ENCODE peak calls at places on chromosomes 4 and X, in ten cellular contexts. U, C, M, H, E, L, T, V, Y and A are unnamed samples.

GRCh38 chrX:37367946-37368345 is 18.8 kb downstream of the PRRG1 start:
- DNase-seq in U (no peak), C (no peak), M (no peak), H (no peak), E (no peak), L (no peak), T (no peak), V (no peak), Y (no peak), A (no peak)

GRCh38 chr4:139769355-139769754 is 103.7 kb downstream of the MGST2 start:
- DNase-seq in U (no peak), C (no peak), M (no peak), H (no peak), E (no peak), L (no peak), T (no peak), V (no peak), Y (no peak), A (no peak)

GRCh38 chr4:89049853-89050252 is 7.1 kb downstream of the FAM13A start:
- DNase-seq in U (no peak), C (no peak), M (no peak), H (no peak), E (no peak), L (no peak), T (no peak), V (no peak), Y (no peak), A (no peak)

GRCh38 chr4:72286185-72286584 is 254.4 kb downstream of the NPFFR2 start:
- DNase-seq in U (peak), C (peak), M (no peak), H (no peak), E (no peak), L (no peak), T (no peak), V (no peak), Y (no peak), A (peak)

GRCh38 chrX:13147758-13148157 is 103.3 kb upstream of the FAM9C start:
- DNase-seq in U (no peak), C (no peak), M (no peak), H (no peak), E (no peak), L (no peak), T (no peak), V (no peak), Y (no peak), A (peak)

GRCh38 chr4:166014411-166014810 is 141.4 kb downstream of the TLL1 start:
- DNase-seq in U (peak), C (no peak), M (no peak), H (no peak), E (no peak), L (no peak), T (no peak), V (no peak), Y (no peak), A (no peak)

GRCh38 chrX:47854474-47854873 is 17.8 kb downstream of the ZNF81 start:
- DNase-seq in U (peak), C (peak), M (no peak), H (peak), E (peak), L (no peak), T (no peak), V (peak), Y (peak), A (peak)

GRCh38 chr4:7423801-7424552 is 10.8 kb downstream of the PSAPL1 start:
- DNase-seq in U (no peak), C (no peak), M (no peak), H (peak), E (no peak), L (no peak), T (peak), V (no peak), Y (peak), A (no peak)

GRCh38 chr4:102036619-102037376 is 246.3 kb downstream of the BANK1 start:
- DNase-seq in U (peak), C (no peak), M (no peak), H (no peak), E (no peak), L (no peak), T (no peak), V (no peak), Y (no peak), A (no peak)

GRCh38 chr4:161883157-161883556 is 280.6 kb downstream of the FSTL5 start:
- DNase-seq in U (no peak), C (no peak), M (no peak), H (no peak), E (no peak), L (no peak), T (no peak), V (no peak), Y (no peak), A (no peak)

GRCh38 chr4:92969650-92970370 is 666.0 kb downstream of the GRID2 start:
- DNase-seq in U (peak), C (no peak), M (no peak), H (no peak), E (no peak), L (peak), T (no peak), V (no peak), Y (no peak), A (peak)

GRCh38 chr4:104615496-104615895 is 120.8 kb upstream of the CXXC4 start:
- DNase-seq in U (no peak), C (no peak), M (no peak), H (no peak), E (no peak), L (no peak), T (no peak), V (no peak), Y (no peak), A (no peak)

GRCh38 chr4:124902111-124902510 is 189.6 kb upstream of the ANKRD50 start:
- DNase-seq in U (no peak), C (no peak), M (no peak), H (no peak), E (no peak), L (no peak), T (no peak), V (no peak), Y (no peak), A (no peak)

GRCh38 chr4:82223715-82224114 is 150.1 kb downstream of the HNRNPD start:
- DNase-seq in U (no peak), C (peak), M (no peak), H (peak), E (peak), L (no peak), T (no peak), V (no peak), Y (peak), A (no peak)

GRCh38 chr4:157977086-157977485 is 195.7 kb downstream of the GASK1B start:
- DNase-seq in U (no peak), C (no peak), M (no peak), H (no peak), E (no peak), L (no peak), T (no peak), V (no peak), Y (no peak), A (no peak)

GRCh38 chr4:54745031-54745770 is 87.4 kb downstream of the KIT start:
- DNase-seq in U (no peak), C (no peak), M (no peak), H (no peak), E (no peak), L (no peak), T (no peak), V (no peak), Y (no peak), A (no peak)

GRCh38 chr4:72505314-72505744 is 63.7 kb downstream of the ADAMTS3 start:
- DNase-seq in U (peak), C (peak), M (no peak), H (peak), E (peak), L (peak), T (no peak), V (peak), Y (no peak), A (peak)

GRCh38 chr4:2511645-2512131 is 24.8 kb upstream of the FAM193A start:
- DNase-seq in U (no peak), C (no peak), M (peak), H (no peak), E (no peak), L (no peak), T (no peak), V (no peak), Y (no peak), A (no peak)

GRCh38 chrX:115372026-115372610 is 82.6 kb downstream of the LUZP4 start:
- DNase-seq in U (peak), C (no peak), M (no peak), H (no peak), E (no peak), L (no peak), T (no peak), V (peak), Y (no peak), A (peak)

GRCh38 chr4:130233377-130234047 is 1137.6 kb downstream of the C4orf33 start:
- DNase-seq in U (no peak), C (peak), M (no peak), H (no peak), E (peak), L (no peak), T (no peak), V (no peak), Y (no peak), A (peak)

GRCh38 chr4:187550256-187550950 is 445.2 kb upstream of the ZFP42 start:
- DNase-seq in U (no peak), C (no peak), M (no peak), H (no peak), E (no peak), L (no peak), T (no peak), V (no peak), Y (no peak), A (no peak)

GRCh38 chr4:138632856-138633255 is 382.7 kb upstream of the NOCT start:
- DNase-seq in U (no peak), C (no peak), M (no peak), H (no peak), E (no peak), L (no peak), T (no peak), V (no peak), Y (no peak), A (no peak)

GRCh38 chrX:71253253-71254091 is 468 bp downstream of the ZMYM3 start:
- DNase-seq in U (peak), C (peak), M (peak), H (peak), E (peak), L (no peak), T (no peak), V (peak), Y (peak), A (peak)

GRCh38 chr4:48340276-48340904 is 939 bp upstream of the SLAIN2 start:
- DNase-seq in U (peak), C (no peak), M (peak), H (no peak), E (no peak), L (peak), T (no peak), V (peak), Y (no peak), A (peak)

GRCh38 chr4:78310056-78310731 is 241.4 kb upstream of the ANXA3 start:
- DNase-seq in U (no peak), C (no peak), M (no peak), H (no peak), E (no peak), L (no peak), T (no peak), V (peak), Y (no peak), A (no peak)

GRCh38 chr4:123987408-123987807 is 590.8 kb downstream of the SPRY1 start:
- DNase-seq in U (no peak), C (no peak), M (no peak), H (no peak), E (no peak), L (no peak), T (no peak), V (no peak), Y (no peak), A (no peak)

GRCh38 chrX:21972721-21973120 is 32.2 kb downstream of the SMS start:
- DNase-seq in U (no peak), C (no peak), M (peak), H (no peak), E (peak), L (peak), T (no peak), V (no peak), Y (no peak), A (peak)

GRCh38 chrX:133670394-133670793 is 255.1 kb upstream of the GPC4 start:
- DNase-seq in U (peak), C (peak), M (no peak), H (no peak), E (peak), L (peak), T (no peak), V (peak), Y (no peak), A (peak)

GRCh38 chr4:2436301-2436700 is 17.5 kb downstream of the CFAP99 start:
- DNase-seq in U (no peak), C (no peak), M (no peak), H (no peak), E (no peak), L (no peak), T (no peak), V (no peak), Y (no peak), A (no peak)

GRCh38 chr4:147969573-147969972 is 237.7 kb downstream of the ARHGAP10 start:
- DNase-seq in U (no peak), C (no peak), M (no peak), H (no peak), E (no peak), L (no peak), T (no peak), V (no peak), Y (no peak), A (peak)

GRCh38 chr4:168866635-168867034 is 143.4 kb downstream of the CBR4 start:
- DNase-seq in U (no peak), C (no peak), M (no peak), H (no peak), E (no peak), L (no peak), T (no peak), V (no peak), Y (no peak), A (no peak)

GRCh38 chr4:168865854-168866253 is 144.2 kb downstream of the CBR4 start:
- DNase-seq in U (no peak), C (no peak), M (no peak), H (no peak), E (no peak), L (no peak), T (no peak), V (no peak), Y (no peak), A (no peak)

GRCh38 chr4:168868856-168869201 is 141.2 kb downstream of the CBR4 start:
- DNase-seq in U (no peak), C (no peak), M (no peak), H (no peak), E (no peak), L (no peak), T (no peak), V (no peak), Y (no peak), A (no peak)

GRCh38 chr4:168867128-168867527 is 142.9 kb downstream of the CBR4 start:
- DNase-seq in U (no peak), C (no peak), M (no peak), H (no peak), E (no peak), L (no peak), T (no peak), V (no peak), Y (no peak), A (no peak)

GRCh38 chr4:168868044-168868855 is 141.8 kb downstream of the CBR4 start:
- DNase-seq in U (no peak), C (no peak), M (no peak), H (no peak), E (no peak), L (peak), T (no peak), V (no peak), Y (no peak), A (peak)
- H3K27ac ChIP-seq in U (peak), C (no peak), M (no peak), H (no peak), E (no peak), L (peak), T (peak), V (no peak), Y (peak), A (peak)

DNA sequence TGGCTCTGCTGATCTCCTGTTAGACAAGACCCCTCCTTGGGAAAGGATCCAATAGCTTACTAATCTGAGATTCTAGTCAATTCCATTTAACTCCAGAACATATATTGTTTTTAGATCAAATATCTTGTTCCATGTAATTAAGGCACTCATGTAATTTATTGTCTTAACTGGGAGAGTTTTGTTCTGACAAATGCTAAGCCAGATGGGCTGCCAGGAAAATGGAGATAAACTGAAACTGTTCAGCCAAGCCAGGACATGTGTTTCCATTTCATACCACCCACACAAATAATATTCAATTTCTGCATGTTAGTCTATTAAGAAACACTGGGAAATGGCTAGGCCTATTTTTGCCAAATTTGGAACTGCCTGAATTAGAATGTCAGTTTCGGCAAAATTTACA is 220.9 kb downstream of the LDB2 start:
- DNase-seq in U (no peak), C (no peak), M (no peak), H (no peak), E (no peak), L (no peak), T (no peak), V (no peak), Y (no peak), A (no peak)
- H3K27ac ChIP-seq in U (no peak), C (no peak), M (no peak), H (no peak), E (no peak), L (no peak), T (peak), V (no peak), Y (peak), A (no peak)

DNA sequence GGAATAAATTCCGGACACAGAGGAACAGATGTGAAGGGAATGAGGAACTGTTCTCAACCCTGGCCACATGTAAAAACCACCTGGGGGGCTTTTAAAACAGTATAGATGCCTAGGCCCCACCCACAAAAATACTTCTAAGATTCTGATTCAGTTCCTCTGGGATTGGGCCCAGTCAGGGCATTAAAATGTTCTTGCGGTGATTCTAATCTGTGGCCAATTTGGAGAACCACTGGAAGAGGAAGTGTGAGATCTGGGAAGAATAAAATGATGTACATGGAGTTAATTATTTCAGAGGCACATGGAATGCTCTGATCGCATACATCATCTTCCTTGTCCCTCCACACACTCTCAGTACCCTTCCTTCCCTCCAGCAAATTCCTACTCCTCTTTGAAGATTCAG is 192.2 kb downstream of the APBB2 start:
- DNase-seq in U (no peak), C (no peak), M (no peak), H (no peak), E (no peak), L (no peak), T (no peak), V (no peak), Y (no peak), A (no peak)
- H3K27ac ChIP-seq in U (no peak), C (no peak), M (no peak), H (no peak), E (no peak), L (no peak), T (no peak), V (no peak), Y (no peak), A (no peak)

GRCh38 chr4:119136541-119136940 is 909 bp downstream of the MYOZ2 start:
- DNase-seq in U (no peak), C (no peak), M (no peak), H (no peak), E (no peak), L (no peak), T (no peak), V (no peak), Y (no peak), A (peak)
- H3K27ac ChIP-seq in U (no peak), C (no peak), M (no peak), H (no peak), E (no peak), L (no peak), T (peak), V (no peak), Y (peak), A (no peak)

GRCh38 chrX:153922286-153922573 is 3.8 kb downstream of the ARHGAP4 start:
- DNase-seq in U (no peak), C (no peak), M (no peak), H (no peak), E (no peak), L (no peak), T (no peak), V (no peak), Y (no peak), A (no peak)

GRCh38 chrX:153921070-153921469 is 5.0 kb downstream of the ARHGAP4 start:
- DNase-seq in U (no peak), C (no peak), M (no peak), H (no peak), E (no peak), L (no peak), T (no peak), V (no peak), Y (no peak), A (no peak)

GRCh38 chrX:153921511-153922285 is 4.4 kb downstream of the ARHGAP4 start:
- DNase-seq in U (no peak), C (no peak), M (no peak), H (no peak), E (peak), L (no peak), T (no peak), V (no peak), Y (no peak), A (no peak)

GRCh38 chrX:153924149-153924861 is 1.8 kb downstream of the ARHGAP4 start:
- DNase-seq in U (no peak), C (peak), M (peak), H (no peak), E (peak), L (no peak), T (no peak), V (peak), Y (no peak), A (peak)

GRCh38 chrX:153922932-153923857 is 2.9 kb downstream of the ARHGAP4 start:
- DNase-seq in U (peak), C (no peak), M (no peak), H (peak), E (no peak), L (peak), T (peak), V (peak), Y (peak), A (no peak)
- H3K27ac ChIP-seq in U (no peak), C (no peak), M (no peak), H (no peak), E (peak), L (no peak), T (peak), V (no peak), Y (peak), A (no peak)

DNA sequence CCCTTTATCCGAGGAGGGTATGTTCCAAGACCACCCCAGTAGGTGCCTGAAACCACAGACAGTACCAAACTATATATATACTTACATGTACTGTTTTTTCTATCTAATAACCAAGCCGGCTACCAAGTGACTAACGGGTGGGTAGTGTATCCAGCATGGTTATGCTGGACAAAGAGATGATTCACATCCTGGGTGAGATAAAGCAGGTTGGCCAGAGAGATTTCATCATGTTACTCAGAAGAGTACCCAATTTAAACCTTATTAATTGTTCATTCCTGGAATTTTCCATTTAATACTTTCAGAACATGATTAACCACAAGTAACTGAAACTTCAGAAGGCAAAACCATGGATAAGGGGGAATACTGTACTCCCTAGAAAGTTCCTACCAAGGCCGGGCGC is 46.5 kb downstream of the RFC1 start:
- DNase-seq in U (no peak), C (no peak), M (no peak), H (no peak), E (no peak), L (peak), T (no peak), V (no peak), Y (no peak), A (peak)
- H3K27ac ChIP-seq in U (no peak), C (no peak), M (no peak), H (no peak), E (no peak), L (peak), T (no peak), V (no peak), Y (no peak), A (peak)